ENCODE peak calls at places on chromosomes 7 and 10, in five cellular contexts. One of them, this sample, is unnamed.

GRCh38 chr7:127803626-127804025 is 151.6 kb downstream of the SND1 start:
- DNase-seq in psoas muscle: no peak
- DNase-seq in kidney: no peak
- DNase-seq in lung: no peak
- DNase-seq in adrenal gland: no peak
- DNase-seq in this sample: no peak

GRCh38 chr7:118085000-118085399 is 99.0 kb upstream of the LSM8 start:
- DNase-seq in psoas muscle: no peak
- DNase-seq in kidney: no peak
- DNase-seq in lung: no peak
- DNase-seq in adrenal gland: no peak
- DNase-seq in this sample: no peak

GRCh38 chr10:77392236-77392721 is 245.3 kb downstream of the KCNMA1 start:
- DNase-seq in psoas muscle: no peak
- DNase-seq in kidney: no peak
- DNase-seq in lung: no peak
- DNase-seq in adrenal gland: no peak
- DNase-seq in this sample: no peak

GRCh38 chr7:128737867-128738390 is 1.2 kb upstream of the CALU start:
- DNase-seq in psoas muscle: no peak
- DNase-seq in kidney: no peak
- DNase-seq in lung: no peak
- DNase-seq in adrenal gland: no peak
- DNase-seq in this sample: peak; percentile 17

GRCh38 chr7:11328309-11328708 is 354.6 kb downstream of the PHF14 start:
- DNase-seq in psoas muscle: no peak
- DNase-seq in kidney: no peak
- DNase-seq in lung: no peak
- DNase-seq in adrenal gland: no peak
- DNase-seq in this sample: peak; percentile 77

GRCh38 chr7:84248267-84248666 is 53.7 kb upstream of the SEMA3A start:
- DNase-seq in psoas muscle: no peak
- DNase-seq in kidney: no peak
- DNase-seq in lung: no peak
- DNase-seq in adrenal gland: no peak
- DNase-seq in this sample: no peak

GRCh38 chr10:31929260-31929985 is 792 bp upstream of the ARHGAP12 start:
- DNase-seq in psoas muscle: peak; percentile 59
- DNase-seq in kidney: peak; percentile 82
- DNase-seq in lung: peak; percentile 55
- DNase-seq in adrenal gland: peak; percentile 81
- DNase-seq in this sample: no peak

GRCh38 chr10:89091501-89091900 is 100.9 kb downstream of the FAS start:
- DNase-seq in psoas muscle: no peak
- DNase-seq in kidney: no peak
- DNase-seq in lung: no peak
- DNase-seq in adrenal gland: no peak
- DNase-seq in this sample: no peak

GRCh38 chr7:149720372-149721083 is 52.9 kb downstream of the ZNF467 start:
- DNase-seq in psoas muscle: peak; percentile 77
- DNase-seq in kidney: peak; percentile 91
- DNase-seq in lung: no peak
- DNase-seq in adrenal gland: peak; percentile 85
- DNase-seq in this sample: no peak

DNA sequence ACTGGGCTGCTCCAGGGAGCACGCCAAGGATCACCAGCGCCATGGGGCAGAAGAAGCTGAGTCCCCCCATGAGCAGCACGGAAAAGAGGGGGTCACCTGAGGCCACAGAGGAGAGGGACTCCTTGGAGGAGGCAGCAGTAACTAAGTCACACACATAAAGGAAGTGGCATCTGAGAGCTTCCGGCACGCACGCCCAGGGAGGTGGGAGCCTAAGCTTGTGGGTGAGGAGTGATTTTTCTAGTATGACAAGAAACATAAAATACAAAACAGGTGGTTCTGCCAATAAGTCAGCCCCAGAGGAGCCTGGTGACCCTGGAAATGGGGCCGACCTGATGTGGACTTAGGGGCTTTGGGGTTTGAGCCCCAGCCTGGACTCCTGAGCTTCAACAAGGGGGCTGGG is 60.8 kb downstream of the CARD11 start:
- DNase-seq in psoas muscle: no peak
- DNase-seq in kidney: peak; percentile 53
- DNase-seq in lung: no peak
- DNase-seq in adrenal gland: no peak
- DNase-seq in this sample: no peak
- H3K27ac ChIP-seq in psoas muscle: no peak overlapping the region
- H3K27ac ChIP-seq in kidney: no peak overlapping the region
- H3K27ac ChIP-seq in lung: no peak overlapping the region
- H3K27ac ChIP-seq in adrenal gland: no peak overlapping the region
- H3K27ac ChIP-seq in this sample: no peak overlapping the region

GRCh38 chr10:125087191-125087896 is 73.0 kb downstream of the CTBP2 start:
- DNase-seq in psoas muscle: no peak
- DNase-seq in kidney: no peak
- DNase-seq in lung: no peak
- DNase-seq in adrenal gland: no peak
- DNase-seq in this sample: no peak
- H3K27ac ChIP-seq in psoas muscle: peak overlapping the region; percentile 95
- H3K27ac ChIP-seq in kidney: no peak overlapping the region
- H3K27ac ChIP-seq in lung: no peak overlapping the region
- H3K27ac ChIP-seq in adrenal gland: no peak overlapping the region
- H3K27ac ChIP-seq in this sample: no peak overlapping the region

GRCh38 chr10:126391162-126391880 is 3.0 kb upstream of the ADAM12 start:
- DNase-seq in psoas muscle: no peak
- DNase-seq in kidney: no peak
- DNase-seq in lung: no peak
- DNase-seq in adrenal gland: peak; percentile 61
- DNase-seq in this sample: peak; percentile 89
- H3K27ac ChIP-seq in psoas muscle: no peak overlapping the region
- H3K27ac ChIP-seq in kidney: no peak overlapping the region
- H3K27ac ChIP-seq in lung: no peak overlapping the region
- H3K27ac ChIP-seq in adrenal gland: no peak overlapping the region
- H3K27ac ChIP-seq in this sample: no peak overlapping the region

GRCh38 chr7:55074008-55074499 is 55.2 kb downstream of the EGFR start:
- DNase-seq in psoas muscle: no peak
- DNase-seq in kidney: peak; percentile 89
- DNase-seq in lung: peak; percentile 69
- DNase-seq in adrenal gland: peak; percentile 66
- DNase-seq in this sample: no peak
- H3K27ac ChIP-seq in psoas muscle: peak overlapping the region; percentile 76
- H3K27ac ChIP-seq in kidney: peak overlapping the region; percentile 56
- H3K27ac ChIP-seq in lung: peak overlapping the region; percentile 78
- H3K27ac ChIP-seq in adrenal gland: peak overlapping the region; percentile 0
- H3K27ac ChIP-seq in this sample: peak overlapping the region; percentile 87

GRCh38 chr7:155645652-155646051 is 1.2 kb downstream of the RBM33 start:
- DNase-seq in psoas muscle: no peak
- DNase-seq in kidney: no peak
- DNase-seq in lung: no peak
- DNase-seq in adrenal gland: no peak
- DNase-seq in this sample: no peak
- H3K27ac ChIP-seq in psoas muscle: peak overlapping the region; percentile 98
- H3K27ac ChIP-seq in kidney: no peak overlapping the region
- H3K27ac ChIP-seq in lung: no peak overlapping the region
- H3K27ac ChIP-seq in adrenal gland: peak overlapping the region; percentile 95
- H3K27ac ChIP-seq in this sample: no peak overlapping the region

GRCh38 chr7:42661312-42661711 is 250.6 kb downstream of the C7orf25 start:
- DNase-seq in psoas muscle: no peak
- DNase-seq in kidney: no peak
- DNase-seq in lung: no peak
- DNase-seq in adrenal gland: no peak
- DNase-seq in this sample: peak; percentile 10
- H3K27ac ChIP-seq in psoas muscle: no peak overlapping the region
- H3K27ac ChIP-seq in kidney: no peak overlapping the region
- H3K27ac ChIP-seq in lung: no peak overlapping the region
- H3K27ac ChIP-seq in adrenal gland: no peak overlapping the region
- H3K27ac ChIP-seq in this sample: no peak overlapping the region

GRCh38 chr10:29611796-29612381 is 22.9 kb downstream of the SVIL start:
- DNase-seq in psoas muscle: no peak
- DNase-seq in kidney: no peak
- DNase-seq in lung: no peak
- DNase-seq in adrenal gland: no peak
- DNase-seq in this sample: no peak
- H3K27ac ChIP-seq in psoas muscle: peak overlapping the region; percentile 82
- H3K27ac ChIP-seq in kidney: no peak overlapping the region
- H3K27ac ChIP-seq in lung: no peak overlapping the region
- H3K27ac ChIP-seq in adrenal gland: no peak overlapping the region
- H3K27ac ChIP-seq in this sample: peak overlapping the region; percentile 56

DNA sequence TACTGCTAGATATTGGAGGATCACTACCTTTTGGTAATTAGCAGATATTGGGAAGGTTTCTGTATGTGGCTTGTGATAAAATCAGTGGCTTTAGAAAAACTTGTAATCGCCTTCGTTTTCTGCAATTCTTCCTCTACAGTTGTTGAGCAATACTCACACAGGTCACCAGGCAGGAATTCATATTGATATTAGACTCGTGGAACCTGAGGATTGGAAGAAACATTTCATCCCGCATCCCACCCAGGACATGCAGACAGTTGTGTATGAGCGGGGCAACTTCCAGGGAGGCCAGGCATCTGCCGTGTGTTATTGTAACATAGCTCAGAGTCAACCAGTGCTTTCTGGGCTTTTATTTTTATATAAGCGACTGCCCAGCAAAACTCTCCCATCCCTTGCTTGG is 821.3 kb downstream of the LRMDA start:
- DNase-seq in psoas muscle: no peak
- DNase-seq in kidney: no peak
- DNase-seq in lung: no peak
- DNase-seq in adrenal gland: no peak
- DNase-seq in this sample: peak; percentile 92
- H3K27ac ChIP-seq in psoas muscle: no peak overlapping the region
- H3K27ac ChIP-seq in kidney: no peak overlapping the region
- H3K27ac ChIP-seq in lung: no peak overlapping the region
- H3K27ac ChIP-seq in adrenal gland: no peak overlapping the region
- H3K27ac ChIP-seq in this sample: peak overlapping the region; percentile 73

GRCh38 chr10:107800061-107800460 is 635.6 kb upstream of the SORCS1 start:
- DNase-seq in psoas muscle: no peak
- DNase-seq in kidney: no peak
- DNase-seq in lung: no peak
- DNase-seq in adrenal gland: no peak
- DNase-seq in this sample: no peak
- H3K27ac ChIP-seq in psoas muscle: no peak overlapping the region
- H3K27ac ChIP-seq in kidney: no peak overlapping the region
- H3K27ac ChIP-seq in lung: no peak overlapping the region
- H3K27ac ChIP-seq in adrenal gland: no peak overlapping the region
- H3K27ac ChIP-seq in this sample: no peak overlapping the region